ENCODE peak calls at places on chromosome 14, in nine cellular contexts. H, Q, K, P, Y, T, D, R and C are unnamed samples. For H3K4me1 and H3K27me3, the result is how much of the 10 kb centered on the place peaks cover.

GRCh38 chr14:24063263-24063836 is 8.0 kb upstream of the CPNE6 start:
- DNase-seq in H (no peak), Q (no peak), K (no peak), P (no peak), Y (no peak), T (no peak), D (no peak), R (no peak), C (no peak)

GRCh38 chr14:20697273-20698017 is 8.9 kb downstream of the ANG start:
- DNase-seq in H (peak), Q (peak), K (peak), P (peak), Y (peak), T (peak), D (no peak), R (peak), C (peak)

GRCh38 chr14:61653507-61653906 is 41.8 kb upstream of the HIF1A start:
- DNase-seq in H (no peak), Q (peak), K (no peak), P (no peak), Y (no peak), T (peak), D (no peak), R (no peak), C (no peak)

GRCh38 chr14:60381909-60382308 is 104.0 kb downstream of the C14orf39 start:
- DNase-seq in H (no peak), Q (no peak), K (no peak), P (no peak), Y (no peak), T (no peak), D (no peak), R (no peak), C (no peak)

GRCh38 chr14:70555890-70556289 is 21.1 kb upstream of the ADAM20 start:
- DNase-seq in H (no peak), Q (no peak), K (no peak), P (no peak), Y (no peak), T (no peak), D (no peak), R (no peak), C (no peak)

GRCh38 chr14:88468396-88468795 is 82.9 kb downstream of the SPATA7 start:
- DNase-seq in H (no peak), Q (no peak), K (no peak), P (no peak), Y (no peak), T (peak), D (no peak), R (no peak), C (no peak)

GRCh38 chr14:58281969-58282368 is 16.4 kb upstream of the ARID4A start:
- DNase-seq in H (no peak), Q (no peak), K (no peak), P (no peak), Y (no peak), T (no peak), D (no peak), R (no peak), C (no peak)

GRCh38 chr14:24979725-24980239 is 70.2 kb downstream of the STXBP6 start:
- DNase-seq in H (no peak), Q (no peak), K (no peak), P (no peak), Y (no peak), T (no peak), D (no peak), R (no peak), C (no peak)

GRCh38 chr14:90299408-90299807 is 32.3 kb downstream of the NRDE2 start:
- DNase-seq in H (no peak), Q (no peak), K (no peak), P (peak), Y (no peak), T (no peak), D (no peak), R (no peak), C (no peak)

GRCh38 chr14:59081680-59082079 is 106.8 kb upstream of the DAAM1 start:
- DNase-seq in H (no peak), Q (no peak), K (no peak), P (no peak), Y (no peak), T (peak), D (no peak), R (no peak), C (no peak)

GRCh38 chr14:90620540-90621204 is 195.6 kb downstream of the TTC7B start:
- DNase-seq in H (no peak), Q (no peak), K (no peak), P (no peak), Y (no peak), T (no peak), D (no peak), R (no peak), C (no peak)

GRCh38 chr14:59254146-59254910 is 65.9 kb downstream of the DAAM1 start:
- DNase-seq in H (no peak), Q (peak), K (peak), P (peak), Y (no peak), T (peak), D (no peak), R (peak), C (no peak)

GRCh38 chr14:24368562-24369252 is 723 bp downstream of the NFATC4 start:
- DNase-seq in H (no peak), Q (peak), K (no peak), P (no peak), Y (peak), T (peak), D (no peak), R (peak), C (peak)

GRCh38 chr14:104692261-104692938 is 3.0 kb downstream of the INF2 start:
- DNase-seq in H (no peak), Q (no peak), K (no peak), P (no peak), Y (no peak), T (no peak), D (no peak), R (no peak), C (no peak)
- H3K4me1 ChIP-seq in H (under half), Q (under half), K (under half), P (half or more), Y (half or more), T (under half), D (under half), R (under half), C (half or more)

GRCh38 chr14:101502761-101503392 is 58.4 kb upstream of the DIO3 start:
- DNase-seq in H (no peak), Q (peak), K (no peak), P (peak), Y (no peak), T (no peak), D (no peak), R (no peak), C (no peak)

GRCh38 chr14:101501858-101502615 is 59.3 kb upstream of the DIO3 start:
- DNase-seq in H (no peak), Q (peak), K (no peak), P (peak), Y (no peak), T (no peak), D (no peak), R (no peak), C (no peak)

GRCh38 chr14:101505216-101505970 is 55.9 kb upstream of the DIO3 start:
- DNase-seq in H (no peak), Q (peak), K (peak), P (peak), Y (no peak), T (no peak), D (no peak), R (no peak), C (no peak)

GRCh38 chr14:101504096-101504948 is 57.0 kb upstream of the DIO3 start:
- DNase-seq in H (no peak), Q (peak), K (no peak), P (peak), Y (no peak), T (no peak), D (no peak), R (no peak), C (no peak)

GRCh38 chr14:101503431-101504095 is 57.7 kb upstream of the DIO3 start:
- DNase-seq in H (no peak), Q (peak), K (no peak), P (peak), Y (no peak), T (no peak), D (no peak), R (no peak), C (no peak)
- H3K27me3 ChIP-seq in H (under half), Q (under half), K (under half), P (under half), Y (under half), T (under half), D (under half), R (under half), C (under half)

DNA sequence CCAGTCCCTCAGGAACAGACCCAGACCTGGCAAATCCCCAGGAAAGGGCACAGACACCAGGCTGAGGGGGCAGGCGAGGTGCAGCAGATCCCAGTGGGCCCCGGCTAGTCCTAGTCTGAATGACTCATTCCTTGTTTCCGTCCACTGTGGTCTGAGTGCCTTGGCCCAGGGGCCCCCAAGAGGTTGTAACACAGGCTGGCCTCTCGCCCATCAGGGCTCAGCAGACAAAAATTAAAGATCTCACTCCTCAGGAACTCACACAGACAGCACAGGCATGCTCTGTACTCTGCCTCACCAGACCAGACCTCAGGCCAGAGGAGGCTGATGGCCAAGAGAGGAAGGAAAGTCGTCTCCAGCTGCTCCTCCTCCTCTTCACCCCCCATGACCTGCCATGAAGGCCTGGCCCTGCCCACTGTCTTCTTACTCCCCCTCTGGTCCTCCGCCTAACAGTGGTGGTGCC is 7.7 kb upstream of the LTBP2 start:
- DNase-seq in H (no peak), Q (peak), K (no peak), P (peak), Y (no peak), T (peak), D (no peak), R (peak), C (no peak)
- H3K4me1 ChIP-seq in H (under half), Q (under half), K (under half), P (under half), Y (under half), T (half or more), D (under half), R (under half), C (half or more)

DNA sequence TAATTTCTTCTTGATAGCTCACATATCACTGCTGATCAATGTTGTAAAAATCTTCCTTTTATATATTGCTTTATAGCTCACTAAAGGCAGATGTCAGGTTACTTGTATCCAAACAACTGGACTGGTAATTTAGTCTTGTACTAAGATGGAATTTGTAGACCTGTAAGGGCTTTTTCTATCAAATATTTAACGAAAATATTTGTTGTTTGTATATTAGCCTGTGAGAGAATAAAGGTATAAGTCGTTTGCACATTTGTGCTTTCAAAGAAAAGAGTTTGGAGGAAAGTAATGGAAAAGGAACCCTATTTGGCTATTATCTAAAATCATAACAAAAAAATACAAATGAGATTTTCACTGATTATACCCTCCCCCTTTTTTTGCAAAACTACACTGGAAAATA is 12.1 kb downstream of the FOXG1 start:
- DNase-seq in H (no peak), Q (no peak), K (no peak), P (no peak), Y (no peak), T (no peak), D (no peak), R (no peak), C (no peak)
- H3K27me3 ChIP-seq in H (under half), Q (under half), K (under half), P (half or more), Y (under half), T (half or more), D (half or more), R (under half), C (under half)

GRCh38 chr14:33871394-33871793 is 79.5 kb downstream of the EGLN3 start:
- DNase-seq in H (no peak), Q (no peak), K (no peak), P (no peak), Y (no peak), T (no peak), D (no peak), R (peak), C (no peak)
- H3K4me1 ChIP-seq in H (under half), Q (under half), K (under half), P (under half), Y (under half), T (under half), D (under half), R (under half), C (under half)

GRCh38 chr14:56812364-56813103 is 2.3 kb upstream of the OTX2 start:
- DNase-seq in H (no peak), Q (no peak), K (no peak), P (no peak), Y (no peak), T (no peak), D (no peak), R (no peak), C (no peak)

GRCh38 chr14:56814468-56815074 is 4.3 kb upstream of the OTX2 start:
- DNase-seq in H (no peak), Q (no peak), K (no peak), P (no peak), Y (no peak), T (no peak), D (no peak), R (peak), C (no peak)

GRCh38 chr14:56810850-56811595 is 744 bp upstream of the OTX2 start:
- DNase-seq in H (no peak), Q (no peak), K (no peak), P (no peak), Y (no peak), T (no peak), D (no peak), R (peak), C (no peak)

GRCh38 chr14:56811596-56812363 is 1.5 kb upstream of the OTX2 start:
- DNase-seq in H (no peak), Q (no peak), K (no peak), P (no peak), Y (no peak), T (no peak), D (no peak), R (no peak), C (no peak)

DNA sequence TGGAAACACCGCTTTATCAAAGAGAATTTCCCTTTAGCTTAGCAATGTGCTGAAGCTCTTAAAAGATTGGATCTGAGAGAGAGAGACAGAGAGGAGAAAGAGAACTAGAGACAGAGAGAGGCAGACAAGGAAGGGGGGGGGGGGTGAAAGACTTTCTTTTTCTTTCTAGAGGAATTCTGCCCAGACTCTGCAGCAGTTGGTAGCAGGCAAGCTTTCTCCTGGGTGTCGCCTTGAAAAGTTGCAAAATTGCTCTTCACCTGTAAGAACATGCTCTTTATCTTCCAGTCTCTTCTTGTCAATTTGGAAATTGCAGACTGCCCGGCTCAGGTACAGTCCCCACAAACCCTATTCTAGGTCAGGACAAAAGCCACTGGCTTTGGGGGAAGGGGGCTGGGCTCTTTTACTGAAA is 2.9 kb upstream of the OTX2 start:
- DNase-seq in H (no peak), Q (no peak), K (no peak), P (no peak), Y (no peak), T (no peak), D (no peak), R (no peak), C (no peak)
- H3K27me3 ChIP-seq in H (under half), Q (under half), K (half or more), P (half or more), Y (under half), T (half or more), D (half or more), R (under half), C (under half)

GRCh38 chr14:35384386-35385041 is 20.0 kb downstream of the NFKBIA start:
- DNase-seq in H (no peak), Q (peak), K (no peak), P (no peak), Y (no peak), T (peak), D (no peak), R (no peak), C (no peak)
- H3K4me1 ChIP-seq in H (under half), Q (under half), K (under half), P (under half), Y (under half), T (under half), D (under half), R (under half), C (under half)

GRCh38 chr14:56810341-56810740 is at the start of gene OTX2:
- DNase-seq in H (no peak), Q (no peak), K (no peak), P (no peak), Y (no peak), T (no peak), D (no peak), R (no peak), C (no peak)

GRCh38 chr14:56809262-56810215 is 740 bp downstream of the OTX2 start:
- DNase-seq in H (no peak), Q (no peak), K (no peak), P (no peak), Y (no peak), T (no peak), D (no peak), R (no peak), C (no peak)

GRCh38 chr14:56807586-56808168 is 2.6 kb downstream of the OTX2 start:
- DNase-seq in H (no peak), Q (no peak), K (no peak), P (no peak), Y (no peak), T (no peak), D (no peak), R (no peak), C (no peak)

GRCh38 chr14:56805992-56806737 is 4.1 kb downstream of the OTX2 start:
- DNase-seq in H (no peak), Q (no peak), K (no peak), P (no peak), Y (no peak), T (no peak), D (no peak), R (peak), C (no peak)

DNA sequence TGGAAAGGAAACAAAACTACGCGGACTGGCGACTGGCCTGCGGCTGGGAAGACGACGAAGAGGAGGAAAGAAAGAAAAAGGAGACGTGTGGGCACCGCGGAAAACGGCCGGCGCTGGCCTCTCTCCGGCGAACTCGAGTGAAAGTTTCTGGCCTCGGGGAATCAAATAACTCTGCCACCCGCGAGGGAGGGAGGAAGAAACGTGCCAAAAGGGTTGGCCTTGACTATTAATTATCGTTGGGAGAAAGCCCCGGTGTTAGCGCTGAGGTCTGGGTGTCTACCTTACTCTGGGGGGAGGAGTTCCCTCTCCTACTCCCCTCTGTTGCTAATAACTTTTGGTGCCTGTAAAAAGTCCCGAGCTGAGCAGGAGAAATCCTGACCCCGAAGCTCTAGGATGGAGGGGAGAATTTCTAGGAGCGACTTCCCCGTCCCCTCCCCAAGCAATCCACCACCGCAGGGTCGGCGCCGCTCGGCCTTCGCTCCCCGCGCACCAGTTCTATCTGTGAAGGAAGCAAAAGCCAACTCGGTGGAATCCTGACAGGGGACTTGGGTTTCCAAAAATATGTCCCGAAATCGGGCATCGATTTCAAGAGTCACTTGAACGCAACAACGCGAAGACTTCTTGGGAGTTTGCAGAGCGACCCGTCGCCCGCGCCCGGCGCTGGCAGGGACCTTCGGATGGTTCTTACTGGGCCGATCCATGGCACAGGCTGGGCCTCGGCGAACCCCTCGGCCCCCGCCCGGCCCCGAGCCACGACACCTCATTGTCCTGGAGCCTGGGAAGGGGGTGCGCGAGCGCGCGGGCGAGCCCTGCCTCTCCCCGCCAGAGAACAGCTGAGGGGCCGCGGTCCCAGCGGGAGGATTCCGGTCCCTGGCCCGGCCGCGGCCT is 1.7 kb downstream of the OTX2 start:
- DNase-seq in H (no peak), Q (no peak), K (no peak), P (no peak), Y (no peak), T (no peak), D (no peak), R (peak), C (no peak)
- H3K27me3 ChIP-seq in H (under half), Q (under half), K (half or more), P (half or more), Y (half or more), T (half or more), D (half or more), R (under half), C (half or more)

GRCh38 chr14:38992067-38992835 is 110.8 kb downstream of the SEC23A start:
- DNase-seq in H (no peak), Q (no peak), K (no peak), P (no peak), Y (no peak), T (no peak), D (no peak), R (no peak), C (no peak)
- H3K4me1 ChIP-seq in H (under half), Q (under half), K (under half), P (under half), Y (under half), T (under half), D (under half), R (under half), C (under half)